ENCODE peak calls at places on chromosomes 12 and 14, in four cellular contexts. M is H9, G is mesendoderm, V is H1. R is an unnamed sample.

GRCh38 chr14:103527408-103528157 is 1.4 kb upstream of the TRMT61A start:
- DNase-seq in M (no peak), G (no peak), V (no peak), R (no peak)

GRCh38 chr14:101962503-101962874 is 1.9 kb upstream of the DYNC1H1 start:
- DNase-seq in V (no peak), G (peak), M (no peak), R (peak)

GRCh38 chr12:58387199-58387598 is 445.8 kb downstream of the ATP23 start:
- DNase-seq in M (no peak), G (peak), V (no peak), R (peak)

GRCh38 chr12:8914716-8915526 is 612 bp downstream of the PHC1 start:
- DNase-seq in G (peak), V (peak), M (peak), R (peak)

GRCh38 chr12:104054681-104055346 is 4.8 kb upstream of the GLT8D2 start:
- DNase-seq in M (peak), G (peak), V (peak), R (no peak)

GRCh38 chr14:104665663-104666522 is 23.5 kb upstream of the INF2 start:
- DNase-seq in M (peak), V (no peak), G (peak), R (no peak)

GRCh38 chr12:67940780-67941243 is 48.4 kb upstream of the IFNG-AS1 start:
- DNase-seq in M (no peak), G (peak), V (no peak), R (peak)

GRCh38 chr12:130075497-130076076 is 86.7 kb upstream of the FZD10 start:
- DNase-seq in M (peak), G (no peak), V (no peak), R (no peak)

GRCh38 chr14:37595809-37596595 is 573 bp downstream of the TTC6 start:
- DNase-seq in V (peak), M (peak), G (peak), R (peak)

GRCh38 chr12:153080-153746 is 60.7 kb downstream of the SLC6A12 start:
- DNase-seq in M (peak), G (peak), V (peak), R (peak)

GRCh38 chr12:100718212-100718611 is 76.4 kb upstream of the ANO4 start:
- DNase-seq in M (no peak), G (peak), V (no peak), R (no peak)

GRCh38 chr12:131105736-131106356 is 152.1 kb downstream of the ADGRD1 start:
- DNase-seq in V (no peak), G (no peak), M (peak), R (no peak)

DNA sequence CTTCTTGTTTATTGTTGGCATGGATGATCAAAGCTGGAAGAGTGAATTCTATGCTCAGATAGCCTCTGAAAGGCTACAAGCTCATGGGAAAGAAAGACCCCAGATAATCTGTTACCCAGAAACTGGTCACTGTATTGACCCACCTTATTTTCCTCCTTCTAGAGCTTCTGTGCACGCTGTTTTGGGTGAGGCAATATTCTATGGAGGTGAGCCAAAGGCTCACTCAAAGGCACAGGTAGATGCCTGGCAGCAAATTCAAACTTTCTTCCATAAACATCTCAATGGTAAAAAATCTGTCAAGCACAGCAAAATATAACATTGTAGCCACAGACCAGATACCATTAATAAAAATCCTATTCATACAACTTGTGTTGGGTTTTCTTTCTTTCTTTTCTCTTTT is 7.2 kb downstream of the ACOT6 start:
- DNase-seq in G (no peak), M (no peak), V (no peak), R (no peak)
- H3K56ac ChIP-seq in G (no peak), M (no peak), V (no peak), R (no peak)

GRCh38 chr12:115872212-115872611 is 405.3 kb downstream of the MED13L start:
- DNase-seq in V (no peak), G (peak), M (no peak), R (no peak)
- H2BK5ac ChIP-seq in V (peak), G (no peak), M (no peak), R (no peak)

DNA sequence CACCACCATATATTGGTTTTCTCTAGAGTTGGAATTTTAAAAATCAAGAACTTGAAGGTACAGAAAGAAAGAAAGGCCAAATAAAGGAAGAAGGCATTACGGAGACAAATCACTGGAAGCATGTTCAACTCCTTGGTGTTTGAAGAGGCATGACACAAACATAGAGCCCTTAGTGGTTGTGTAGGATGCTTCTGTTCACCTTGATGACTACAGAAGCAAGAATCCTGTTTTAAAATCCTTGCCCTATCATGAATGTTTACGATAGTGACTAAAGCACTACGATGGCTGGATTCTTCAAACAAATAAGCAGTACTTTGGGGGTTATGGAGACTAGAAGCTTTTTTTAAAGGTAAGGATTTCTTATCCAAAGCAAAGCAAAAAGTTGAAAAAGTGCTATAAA is 10.3 kb upstream of the ISM2 start:
- DNase-seq in M (no peak), V (no peak), G (peak), R (no peak)
- H3K56ac ChIP-seq in M (no peak), V (no peak), G (no peak), R (no peak)

DNA sequence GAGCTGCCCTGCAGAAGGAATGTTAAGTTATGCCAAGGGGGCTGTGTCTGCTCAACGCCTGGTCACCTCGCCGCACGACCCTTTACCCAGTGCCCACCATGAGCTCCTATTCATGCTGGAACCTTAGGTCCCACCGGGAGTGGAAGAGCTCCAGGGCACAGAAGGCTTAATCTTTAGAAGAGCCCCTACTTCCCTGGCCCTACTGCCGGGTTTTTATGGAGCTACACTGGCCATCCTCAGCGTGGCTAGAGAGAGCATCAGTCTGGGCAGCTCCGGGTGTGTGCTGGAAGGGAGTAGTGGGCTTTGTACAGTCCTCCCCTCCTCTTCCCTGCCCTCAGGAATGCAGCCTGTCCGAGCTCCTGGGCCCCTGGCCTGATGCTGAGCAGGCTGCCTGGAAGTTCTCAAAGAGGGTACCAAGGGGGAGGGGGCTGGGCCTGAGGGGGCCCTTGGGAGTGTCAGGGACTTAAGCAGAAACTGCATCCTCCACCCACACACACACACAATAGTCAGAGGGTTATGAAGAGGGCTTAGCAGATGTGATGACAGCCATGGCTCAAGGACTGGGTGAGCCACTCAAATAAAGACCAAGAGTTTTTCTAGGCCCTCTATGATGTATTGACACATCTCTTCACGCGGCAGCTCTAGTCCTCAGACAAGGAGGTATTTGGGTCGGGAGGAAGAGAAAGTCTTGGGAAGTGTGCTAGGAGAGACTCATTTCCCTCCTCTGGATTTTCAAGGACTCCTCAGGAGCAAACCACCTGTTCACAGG is 16.4 kb upstream of the FIGNL2 start:
- DNase-seq in V (no peak), G (peak), M (peak), R (no peak)
- H2BK5ac ChIP-seq in V (peak), G (no peak), M (no peak), R (no peak)

DNA sequence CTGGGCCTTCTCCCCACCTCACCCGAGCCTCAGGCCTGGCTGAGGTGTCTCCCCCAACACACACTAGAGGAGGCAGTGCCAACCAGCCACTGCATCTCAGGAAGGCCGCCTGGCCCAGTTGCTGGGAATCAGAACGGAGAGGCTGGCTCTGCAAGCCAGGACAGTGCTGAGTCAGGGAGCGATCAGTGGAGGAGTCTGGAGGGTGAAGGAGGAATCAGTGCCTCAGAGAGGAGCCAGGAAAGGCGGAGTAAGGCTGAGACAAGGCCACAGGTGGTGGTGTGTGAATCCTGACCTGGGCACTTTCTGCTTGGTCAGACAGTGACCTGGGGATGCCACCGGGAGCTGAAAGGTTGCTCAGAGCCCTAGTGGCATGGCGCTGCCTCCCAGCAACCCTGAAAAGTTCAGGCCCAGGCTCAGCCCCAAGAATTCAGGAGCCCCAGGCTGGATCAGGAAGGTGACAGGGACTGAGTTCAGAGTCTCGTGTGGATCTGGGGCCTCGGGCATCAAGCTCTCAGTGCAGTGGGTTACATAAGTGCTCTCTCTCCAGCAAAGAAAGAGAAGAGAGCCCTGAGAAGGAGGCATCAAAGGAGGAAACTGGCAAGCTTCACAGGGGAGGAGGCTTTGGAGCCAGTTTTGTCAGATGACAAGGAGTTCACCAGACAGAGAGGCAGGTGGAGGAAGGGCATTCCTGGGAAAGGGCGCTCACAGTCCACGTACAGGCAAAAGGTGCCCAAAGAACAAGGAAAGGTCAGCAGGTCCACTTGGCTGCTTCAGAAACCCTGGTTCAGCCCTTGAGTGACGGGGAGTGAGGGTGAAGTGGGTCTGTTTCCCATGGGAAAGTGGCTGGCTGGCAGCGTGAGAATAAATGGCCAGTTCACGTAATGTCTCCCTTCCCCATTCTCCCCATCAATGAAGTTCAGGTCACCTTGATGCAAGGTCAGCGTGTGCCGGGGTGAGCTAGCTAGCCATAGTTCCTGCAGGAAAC is 87.8 kb downstream of the ZFP36L1 start:
- DNase-seq in G (no peak), V (no peak), M (no peak), R (peak)
- H3K56ac ChIP-seq in G (no peak), V (no peak), M (no peak), R (no peak)

GRCh38 chr14:50859296-50859624 is 12.6 kb upstream of the ABHD12B start:
- DNase-seq in M (no peak), V (no peak), G (no peak), R (no peak)
- H2BK5ac ChIP-seq in M (no peak), V (no peak), G (no peak), R (peak)